ENCODE peak calls at places on chromosomes 6 and 20, in six cellular contexts. One of them, this sample, is unnamed.

GRCh38 chr6:8113260-8113659 is 10.9 kb upstream of the EEF1E1 start:
- DNase-seq in colonic mucosa: no peak
- DNase-seq in AG04450: no peak
- DNase-seq in tibial artery: no peak
- DNase-seq in osteoblast: no peak
- DNase-seq in H1: no peak
- DNase-seq in this sample: no peak

GRCh38 chr20:17943343-17943742 is 25.3 kb downstream of the SNX5 start:
- DNase-seq in colonic mucosa: no peak
- DNase-seq in AG04450: no peak
- DNase-seq in tibial artery: no peak
- DNase-seq in osteoblast: no peak
- DNase-seq in H1: no peak
- DNase-seq in this sample: no peak

GRCh38 chr6:89081129-89081422 is 525 bp downstream of the PNRC1 start:
- DNase-seq in colonic mucosa: no peak
- DNase-seq in AG04450: no peak
- DNase-seq in tibial artery: no peak
- DNase-seq in osteoblast: no peak
- DNase-seq in H1: no peak
- DNase-seq in this sample: no peak

GRCh38 chr6:46051962-46052361 is 36.3 kb upstream of the CLIC5 start:
- DNase-seq in colonic mucosa: no peak
- DNase-seq in AG04450: no peak
- DNase-seq in tibial artery: no peak
- DNase-seq in osteoblast: no peak
- DNase-seq in H1: no peak
- DNase-seq in this sample: no peak

GRCh38 chr6:170053966-170054661 is 236.8 kb downstream of the DLL1 start:
- DNase-seq in colonic mucosa: no peak
- DNase-seq in AG04450: no peak
- DNase-seq in tibial artery: peak; percentile 48
- DNase-seq in osteoblast: peak; percentile 79
- DNase-seq in H1: no peak
- DNase-seq in this sample: no peak

GRCh38 chr20:62367136-62367482 is at the start of gene LAMA5:
- DNase-seq in colonic mucosa: no peak
- DNase-seq in AG04450: no peak
- DNase-seq in tibial artery: peak; percentile 80
- DNase-seq in osteoblast: peak; percentile 97
- DNase-seq in H1: no peak
- DNase-seq in this sample: no peak

GRCh38 chr6:111536888-111537287 is 53.9 kb upstream of the REV3L start:
- DNase-seq in colonic mucosa: peak; percentile 47
- DNase-seq in AG04450: no peak
- DNase-seq in tibial artery: no peak
- DNase-seq in osteoblast: no peak
- DNase-seq in H1: no peak
- DNase-seq in this sample: no peak

GRCh38 chr6:27267865-27268444 is 20.5 kb downstream of the PRSS16 start:
- DNase-seq in colonic mucosa: no peak
- DNase-seq in AG04450: no peak
- DNase-seq in tibial artery: no peak
- DNase-seq in osteoblast: no peak
- DNase-seq in H1: no peak
- DNase-seq in this sample: no peak

GRCh38 chr6:132780770-132781371 is 17.6 kb downstream of the SLC18B1 start:
- DNase-seq in colonic mucosa: no peak
- DNase-seq in AG04450: no peak
- DNase-seq in tibial artery: no peak
- DNase-seq in osteoblast: no peak
- DNase-seq in H1: no peak
- DNase-seq in this sample: peak; percentile 17

DNA sequence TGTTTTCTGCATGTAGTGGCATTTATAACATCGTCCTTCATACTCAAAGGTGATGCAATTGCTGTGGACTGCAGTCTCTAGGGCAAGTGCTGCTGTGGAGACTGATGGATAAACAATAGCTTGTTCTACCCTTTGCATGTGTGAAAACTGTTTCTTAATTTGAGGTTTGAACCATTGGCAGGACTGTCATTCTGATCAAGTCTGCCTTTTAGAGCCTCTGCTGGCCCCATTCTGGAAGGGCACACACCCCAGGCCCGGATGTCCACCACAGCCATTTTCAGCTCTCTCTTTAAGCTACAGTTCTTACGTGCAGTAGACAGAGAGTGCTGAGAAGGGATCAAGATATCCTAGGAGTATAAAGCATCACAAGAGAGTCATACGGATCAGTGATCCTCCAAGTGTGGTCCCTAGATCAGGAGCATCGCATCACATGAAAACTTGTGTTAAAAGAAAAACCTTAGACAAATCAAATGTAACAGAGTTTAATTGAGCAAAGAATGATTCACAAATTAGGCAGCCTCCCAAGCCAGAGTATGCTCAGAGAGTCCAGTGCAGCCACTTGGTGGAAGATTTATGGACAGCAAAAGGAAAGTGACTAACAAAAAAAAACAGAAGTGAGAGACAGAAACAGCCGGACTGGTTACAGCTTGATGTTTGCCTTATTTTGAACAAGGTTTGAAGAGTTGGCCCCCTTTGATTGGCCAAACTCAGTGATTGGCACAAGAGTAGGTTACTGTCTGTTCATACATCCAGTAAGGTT is 52.0 kb downstream of the FRK start:
- DNase-seq in colonic mucosa: no peak
- DNase-seq in AG04450: no peak
- DNase-seq in tibial artery: no peak
- DNase-seq in osteoblast: no peak
- DNase-seq in H1: no peak
- DNase-seq in this sample: no peak
- H3K4me3 ChIP-seq in colonic mucosa: no peak overlapping the region
- H3K4me3 ChIP-seq in AG04450: no peak overlapping the region
- H3K4me3 ChIP-seq in tibial artery: peak overlapping the region; percentile 43
- H3K4me3 ChIP-seq in osteoblast: peak overlapping the region; percentile 58
- H3K4me3 ChIP-seq in H1: no peak overlapping the region
- H3K4me3 ChIP-seq in this sample: no peak overlapping the region

DNA sequence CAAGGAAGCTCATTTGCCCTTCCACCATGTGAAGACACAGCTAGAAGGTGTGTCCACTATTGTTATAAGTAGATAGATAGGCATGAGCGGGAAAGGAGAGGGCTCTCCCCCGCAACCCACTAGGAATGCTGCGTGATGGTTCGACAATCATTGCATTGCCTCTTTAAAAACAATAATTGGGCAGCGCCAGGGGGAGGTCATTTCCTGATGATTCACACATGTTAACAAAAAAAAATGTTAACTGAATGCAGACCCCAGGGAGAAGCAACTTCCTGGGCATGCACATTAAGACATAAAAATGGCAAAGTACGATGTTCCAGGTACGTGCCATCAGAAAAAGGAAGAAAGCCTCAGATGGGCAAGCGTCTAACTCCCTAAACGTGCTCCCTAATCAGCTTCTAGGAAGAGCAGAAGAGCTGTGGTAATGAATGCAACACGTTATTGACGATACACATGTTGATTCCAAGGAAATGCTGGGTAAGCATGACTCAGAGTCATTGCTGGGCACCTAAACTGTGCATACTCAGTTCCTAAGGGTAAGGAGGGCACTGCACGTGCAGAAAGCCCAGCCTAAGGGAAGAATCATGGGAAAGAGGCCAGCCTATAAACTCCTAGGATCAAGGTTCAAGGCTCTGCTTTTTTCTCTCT is 113.7 kb downstream of the FAM217A start:
- DNase-seq in colonic mucosa: no peak
- DNase-seq in AG04450: no peak
- DNase-seq in tibial artery: no peak
- DNase-seq in osteoblast: no peak
- DNase-seq in H1: no peak
- DNase-seq in this sample: no peak
- TF ChIP-seq CTCF in colonic mucosa: no peak
- TF ChIP-seq CTCF in AG04450: no peak
- TF ChIP-seq CTCF in tibial artery: no peak
- TF ChIP-seq CTCF in osteoblast: no peak
- TF ChIP-seq CTCF in H1: no peak
- TF ChIP-seq CTCF in this sample: no peak

DNA sequence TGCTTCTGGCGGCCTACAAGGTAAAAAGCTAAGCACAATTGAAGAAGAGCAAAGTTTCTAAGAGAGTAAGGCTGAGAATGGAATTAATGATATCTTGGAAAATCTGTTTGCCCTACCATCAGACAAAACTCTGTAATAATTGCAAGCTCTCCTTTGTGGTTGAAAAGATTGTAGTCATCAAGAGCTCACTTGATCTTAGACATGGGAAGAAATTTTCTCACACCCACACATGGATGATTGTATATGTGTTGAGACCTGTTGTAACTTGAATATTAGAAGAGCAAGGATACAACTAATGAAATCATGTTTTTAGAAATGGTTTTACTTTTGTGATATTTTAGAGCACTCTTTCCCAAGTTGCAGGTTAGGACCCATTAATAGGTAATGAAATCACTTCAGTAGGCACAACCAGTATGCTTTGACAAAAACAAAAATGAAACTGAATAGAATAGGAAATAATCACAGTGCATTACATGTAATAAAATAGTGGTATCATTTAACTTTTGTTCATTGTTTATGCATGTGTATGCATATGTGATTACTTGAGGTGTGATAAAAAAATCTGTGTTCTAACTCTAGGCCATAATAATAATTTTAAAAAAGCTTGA is 14.0 kb downstream of the DCBLD1 start:
- DNase-seq in colonic mucosa: no peak
- DNase-seq in AG04450: no peak
- DNase-seq in tibial artery: no peak
- DNase-seq in osteoblast: no peak
- DNase-seq in H1: no peak
- DNase-seq in this sample: no peak
- H3K4me3 ChIP-seq in colonic mucosa: no peak overlapping the region
- H3K4me3 ChIP-seq in AG04450: no peak overlapping the region
- H3K4me3 ChIP-seq in tibial artery: no peak overlapping the region
- H3K4me3 ChIP-seq in osteoblast: peak overlapping the region; percentile 13
- H3K4me3 ChIP-seq in H1: no peak overlapping the region
- H3K4me3 ChIP-seq in this sample: no peak overlapping the region

DNA sequence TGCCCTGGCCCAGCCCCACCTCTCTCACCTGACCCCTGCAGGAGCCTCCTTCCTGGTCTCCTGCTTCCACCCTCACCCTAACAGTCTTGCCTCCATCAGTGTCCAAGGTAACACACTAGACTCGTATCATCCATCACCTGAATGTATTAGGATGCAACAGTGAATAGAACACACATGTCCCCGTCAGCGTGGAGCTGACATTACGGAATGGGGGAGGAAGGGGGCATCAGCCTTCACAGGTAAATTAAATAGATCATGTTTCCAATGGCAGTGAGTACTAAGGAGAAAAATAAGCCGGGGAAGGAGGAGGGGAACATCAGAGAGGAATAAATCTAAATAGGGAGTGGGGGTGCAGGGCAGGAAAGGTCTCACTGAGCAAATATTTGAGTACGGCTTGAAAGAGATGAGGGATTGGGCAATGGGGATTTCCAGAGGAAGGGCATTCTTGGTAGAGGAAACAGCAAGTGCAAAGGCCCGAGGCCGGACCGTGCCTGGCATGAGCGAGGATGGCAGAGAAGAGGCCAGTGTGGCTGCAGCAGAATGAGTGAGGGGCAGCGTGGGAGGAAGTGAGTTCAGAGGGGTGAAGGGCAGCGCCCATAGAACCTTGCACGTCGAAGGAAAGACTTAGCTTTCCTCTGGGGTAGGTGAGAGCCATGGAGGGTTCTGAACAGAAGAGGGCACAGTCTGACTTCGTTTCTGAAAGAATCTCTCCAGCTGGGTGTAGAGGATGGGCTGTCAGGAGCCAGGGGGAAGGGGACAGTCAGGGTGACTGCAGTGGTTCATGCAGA is 110.1 kb upstream of the PTPN1 start:
- DNase-seq in colonic mucosa: no peak
- DNase-seq in AG04450: no peak
- DNase-seq in tibial artery: no peak
- DNase-seq in osteoblast: no peak
- DNase-seq in H1: no peak
- DNase-seq in this sample: no peak
- TF ChIP-seq CTCF in colonic mucosa: no peak
- TF ChIP-seq CTCF in AG04450: no peak
- TF ChIP-seq CTCF in tibial artery: peak; percentile 8
- TF ChIP-seq CTCF in osteoblast: no peak
- TF ChIP-seq CTCF in H1: peak; percentile 30
- TF ChIP-seq CTCF in this sample: no peak